ENCODE peak calls at places on chromosomes 11 and 22, in five cellular contexts. R, I, D, Q and A are unnamed samples.

GRCh38 chr22:19821523-19822300 is 33.0 kb downstream of the GNB1L start:
- DNase-seq in I (no peak), D (no peak), R (no peak), Q (no peak), A (peak)

GRCh38 chr22:42156597-42156996 is 26.0 kb upstream of the CYP2D6 start:
- DNase-seq in I (no peak), R (no peak), D (no peak), Q (no peak), A (no peak)

GRCh38 chr11:111770581-111771134 is 4.5 kb upstream of the PPP2R1B start:
- DNase-seq in Q (no peak), I (no peak), D (no peak), R (no peak), A (no peak)

GRCh38 chr11:61607920-61608599 is 27.2 kb upstream of the SYT7 start:
- DNase-seq in I (no peak), R (no peak), Q (no peak), D (no peak), A (no peak)

GRCh38 chr22:44445731-44446130 is 52.3 kb downstream of the RTL6 start:
- DNase-seq in R (peak), I (no peak), Q (no peak), D (no peak), A (no peak)

GRCh38 chr11:762421-763072 is 14.7 kb downstream of the GATD1 start:
- DNase-seq in D (no peak), Q (peak), I (no peak), R (peak), A (no peak)

GRCh38 chr11:42161886-42162285 is 702.4 kb upstream of the LRRC4C start:
- DNase-seq in Q (peak), I (no peak), D (no peak), R (no peak), A (no peak)

GRCh38 chr11:62295504-62295903 is 3.4 kb downstream of the SCGB1D4 start:
- DNase-seq in R (peak), I (peak), Q (peak), D (no peak), A (no peak)

GRCh38 chr11:12540913-12541587 is 133.2 kb upstream of the TEAD1 start:
- DNase-seq in I (no peak), R (no peak), D (no peak), Q (peak), A (no peak)

GRCh38 chr22:22235564-22235963 is 9.0 kb upstream of the VPREB1 start:
- DNase-seq in I (peak), R (peak), Q (peak), D (no peak), A (no peak)

GRCh38 chr11:103085758-103086365 is 6.1 kb downstream of the DCUN1D5 start:
- DNase-seq in D (no peak), I (no peak), R (no peak), Q (peak), A (no peak)

GRCh38 chr11:15969701-15970329 is 386.5 kb downstream of the SOX6 start:
- DNase-seq in D (no peak), Q (peak), R (no peak), I (no peak), A (no peak)

DNA sequence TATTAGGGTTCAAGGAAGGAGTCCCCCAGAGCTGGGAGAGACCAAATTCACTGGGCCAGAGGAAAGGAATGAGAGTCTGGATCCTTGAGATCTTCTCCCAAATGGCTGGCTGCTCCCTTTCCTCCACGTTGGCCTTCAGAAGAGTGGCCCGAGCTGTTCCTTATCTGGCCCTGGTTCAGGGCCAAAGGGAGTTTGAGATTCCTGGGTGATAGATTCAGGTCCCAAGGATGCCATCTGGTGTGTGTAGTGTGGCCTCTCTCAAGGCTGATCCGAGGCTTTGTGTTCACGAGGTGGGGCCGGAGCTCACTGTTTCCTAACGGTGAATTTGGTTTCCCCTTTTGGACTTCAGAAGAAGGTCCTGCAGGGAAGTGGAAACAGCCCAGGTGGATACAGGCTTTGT is 17.4 kb upstream of the ABCC8 start:
- DNase-seq in D (no peak), Q (no peak), I (no peak), R (no peak), A (no peak)
- TF ChIP-seq CTCF in D (no peak), Q (no peak), I (no peak), R (no peak), A (no peak)

GRCh38 chr22:25382762-25383161 is 163.3 kb downstream of the CRYBB2 start:
- DNase-seq in D (no peak), I (no peak), Q (no peak), R (no peak), A (no peak)
- TF ChIP-seq CTCF in D (no peak), I (no peak), Q (peak), R (no peak), A (no peak)

DNA sequence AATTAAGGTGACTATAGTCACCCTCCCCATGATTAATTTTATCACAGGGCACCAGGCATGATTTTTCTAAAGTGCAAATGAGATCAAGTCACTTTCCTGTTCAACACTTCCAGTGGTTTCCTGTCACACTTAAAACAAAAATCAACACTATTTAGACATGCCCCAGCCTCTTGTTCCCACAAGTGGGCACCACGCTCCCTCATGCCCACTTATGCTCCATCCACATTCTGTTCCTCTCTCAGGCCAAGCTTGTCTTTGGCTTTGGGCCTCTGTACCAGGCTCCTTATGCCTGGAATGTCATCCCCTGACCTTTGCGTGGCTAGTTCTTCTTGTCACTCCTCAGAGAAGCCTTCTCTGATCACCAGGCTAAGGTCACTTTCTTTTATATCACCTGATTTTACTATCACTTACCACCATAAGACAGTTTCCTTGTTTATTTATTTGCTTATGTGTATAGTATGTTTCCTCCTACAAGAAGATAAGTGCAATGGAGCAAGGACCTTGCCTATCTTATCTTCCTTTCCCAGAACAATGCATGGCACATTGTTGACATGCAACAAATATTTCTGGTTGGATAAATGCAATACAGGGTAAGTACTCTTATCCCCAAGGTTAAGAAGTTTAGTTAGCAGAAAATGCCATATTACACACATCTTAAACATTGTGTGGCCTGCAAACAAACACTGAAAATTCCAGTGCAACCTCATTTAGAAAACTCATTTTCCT is 50.9 kb upstream of the PANX1 start:
- DNase-seq in D (no peak), R (no peak), I (no peak), Q (peak), A (no peak)
- TF ChIP-seq CTCF in D (no peak), R (no peak), I (no peak), Q (no peak), A (no peak)

GRCh38 chr11:100328626-100329340 is 358.3 kb upstream of the ARHGAP42 start:
- DNase-seq in R (no peak), Q (no peak), I (no peak), D (no peak), A (no peak)
- TF ChIP-seq CTCF in R (no peak), Q (no peak), I (no peak), D (no peak), A (no peak)

GRCh38 chr22:26724414-26724813 is 67.0 kb downstream of the MIAT start:
- DNase-seq in D (no peak), Q (no peak), I (no peak), R (no peak), A (no peak)
- TF ChIP-seq CTCF in D (no peak), Q (no peak), I (no peak), R (no peak), A (no peak)

GRCh38 chr11:132943737-132944556 is 588.4 kb downstream of the OPCML start:
- DNase-seq in Q (no peak), I (peak), D (no peak), R (no peak), A (no peak)

GRCh38 chr11:132941761-132942160 is 590.5 kb downstream of the OPCML start:
- DNase-seq in D (no peak), R (no peak), I (no peak), Q (no peak), A (no peak)

GRCh38 chr11:132943325-132943736 is 589.0 kb downstream of the OPCML start:
- DNase-seq in Q (no peak), R (no peak), I (peak), D (no peak), A (no peak)

GRCh38 chr11:132941024-132941646 is 591.2 kb downstream of the OPCML start:
- DNase-seq in I (no peak), D (no peak), R (no peak), Q (peak), A (no peak)

GRCh38 chr11:132942611-132943324 is 589.5 kb downstream of the OPCML start:
- DNase-seq in D (no peak), Q (no peak), R (no peak), I (peak), A (no peak)
- TF ChIP-seq CTCF in D (no peak), Q (no peak), R (no peak), I (peak), A (no peak)

GRCh38 chr11:44566952-44567875 is 1.8 kb downstream of the CD82 start:
- DNase-seq in R (no peak), D (no peak), I (no peak), Q (no peak), A (no peak)
- TF ChIP-seq CTCF in R (no peak), D (no peak), I (no peak), Q (peak), A (no peak)

GRCh38 chr22:38733329-38734202 is 22.2 kb downstream of the SUN2 start:
- DNase-seq in D (no peak), Q (peak), I (peak), R (peak), A (no peak)

GRCh38 chr22:38730411-38730871 is 24.7 kb downstream of the GTPBP1 start:
- DNase-seq in I (no peak), Q (no peak), D (no peak), R (no peak), A (no peak)

GRCh38 chr22:38734203-38735100 is 21.3 kb downstream of the SUN2 start:
- DNase-seq in R (no peak), D (no peak), I (no peak), Q (no peak), A (no peak)

GRCh38 chr22:38731703-38732161 is 24.1 kb downstream of the SUN2 start:
- DNase-seq in Q (no peak), I (no peak), R (no peak), D (no peak), A (no peak)

DNA sequence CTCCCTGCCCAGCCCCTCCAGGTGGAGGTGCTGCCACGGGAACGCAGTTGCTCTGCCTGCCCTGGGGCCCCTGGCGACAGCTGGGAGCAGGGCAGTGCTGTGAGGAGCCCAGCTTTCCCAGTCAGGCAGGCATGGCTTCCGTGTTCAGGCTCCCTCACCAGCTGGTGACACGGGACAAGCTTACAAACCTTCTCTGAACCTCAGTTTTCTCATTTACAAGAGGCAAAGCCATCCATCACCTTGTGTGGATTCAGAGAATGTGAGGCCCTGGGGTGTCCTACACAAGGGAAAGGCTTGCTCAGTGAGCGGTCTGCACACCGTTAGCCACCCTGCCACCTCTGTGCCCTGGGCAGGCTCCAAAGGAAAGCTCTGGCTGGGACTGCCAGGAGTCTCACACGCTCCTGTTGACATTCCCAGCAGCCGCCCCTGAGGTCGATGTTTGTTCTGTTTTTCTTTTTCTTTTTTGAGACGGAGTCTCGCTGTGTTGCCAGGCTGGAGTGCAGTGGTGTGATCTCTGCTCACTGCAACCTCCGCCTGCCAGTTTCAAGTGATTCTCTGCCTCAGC is 23.5 kb downstream of the SUN2 start:
- DNase-seq in R (no peak), Q (no peak), I (no peak), D (no peak), A (no peak)
- TF ChIP-seq CTCF in R (no peak), Q (no peak), I (no peak), D (no peak), A (no peak)